ENCODE peak calls at places on chromosome 6, in ten cellular contexts. One of them, this sample, is unnamed.
A peak's percentile ranks its signal among the peaks of the same experiment; 100 is the strongest.

GRCh38 chr6:26165261-26165790 is 78.1 kb downstream of the HFE start:
- DNase-seq in GM12878: no peak
- DNase-seq in HCT116: no peak
- DNase-seq in posterior vena cava: no peak
- DNase-seq in GM03348: no peak
- DNase-seq in epithelial cell of prostate: no peak
- DNase-seq in NCI-H345: no peak
- DNase-seq in RPMI8226: no peak
- DNase-seq in stimulated activated CD4-positive, alpha-beta T cell treated with anti-CD3 and anti-CD28 coated beads, Interleukin-15, amount 100 ng/mL, for 1 hour: no peak
- DNase-seq in A549: no peak
- DNase-seq in this sample: no peak

GRCh38 chr6:41836660-41837052 is 49.2 kb downstream of the TOMM6 start:
- DNase-seq in GM12878: no peak
- DNase-seq in HCT116: no peak
- DNase-seq in posterior vena cava: no peak
- DNase-seq in GM03348: no peak
- DNase-seq in epithelial cell of prostate: no peak
- DNase-seq in NCI-H345: no peak
- DNase-seq in RPMI8226: no peak
- DNase-seq in stimulated activated CD4-positive, alpha-beta T cell treated with anti-CD3 and anti-CD28 coated beads, Interleukin-15, amount 100 ng/mL, for 1 hour: no peak
- DNase-seq in A549: no peak
- DNase-seq in this sample: no peak

GRCh38 chr6:13485923-13486557 is 1.4 kb downstream of the GFOD1 start:
- DNase-seq in GM12878: no peak
- DNase-seq in HCT116: no peak
- DNase-seq in posterior vena cava: no peak
- DNase-seq in GM03348: peak; percentile 60
- DNase-seq in epithelial cell of prostate: no peak
- DNase-seq in NCI-H345: peak; percentile 31
- DNase-seq in RPMI8226: peak; percentile 96
- DNase-seq in stimulated activated CD4-positive, alpha-beta T cell treated with anti-CD3 and anti-CD28 coated beads, Interleukin-15, amount 100 ng/mL, for 1 hour: peak; percentile 27
- DNase-seq in A549: peak; percentile 42
- DNase-seq in this sample: peak; percentile 59

GRCh38 chr6:139376604-139377218 is 2.3 kb upstream of the CITED2 start:
- DNase-seq in GM12878: no peak
- DNase-seq in HCT116: no peak
- DNase-seq in posterior vena cava: no peak
- DNase-seq in GM03348: peak; percentile 23
- DNase-seq in epithelial cell of prostate: no peak
- DNase-seq in NCI-H345: no peak
- DNase-seq in RPMI8226: no peak
- DNase-seq in stimulated activated CD4-positive, alpha-beta T cell treated with anti-CD3 and anti-CD28 coated beads, Interleukin-15, amount 100 ng/mL, for 1 hour: no peak
- DNase-seq in A549: peak; percentile 8
- DNase-seq in this sample: peak; percentile 60

GRCh38 chr6:106309766-106310373 is 15.7 kb downstream of the ATG5 start:
- DNase-seq in GM12878: no peak
- DNase-seq in HCT116: peak; percentile 23
- DNase-seq in posterior vena cava: no peak
- DNase-seq in GM03348: peak; percentile 54
- DNase-seq in epithelial cell of prostate: no peak
- DNase-seq in NCI-H345: no peak
- DNase-seq in RPMI8226: no peak
- DNase-seq in stimulated activated CD4-positive, alpha-beta T cell treated with anti-CD3 and anti-CD28 coated beads, Interleukin-15, amount 100 ng/mL, for 1 hour: no peak
- DNase-seq in A549: no peak
- DNase-seq in this sample: peak; percentile 19

GRCh38 chr6:150027806-150028565 is 2.7 kb upstream of the RAET1L start:
- DNase-seq in GM12878: no peak
- DNase-seq in HCT116: no peak
- DNase-seq in posterior vena cava: peak; percentile 23
- DNase-seq in GM03348: no peak
- DNase-seq in epithelial cell of prostate: no peak
- DNase-seq in NCI-H345: no peak
- DNase-seq in RPMI8226: no peak
- DNase-seq in stimulated activated CD4-positive, alpha-beta T cell treated with anti-CD3 and anti-CD28 coated beads, Interleukin-15, amount 100 ng/mL, for 1 hour: no peak
- DNase-seq in A549: no peak
- DNase-seq in this sample: no peak

GRCh38 chr6:37630281-37630799 is 67.3 kb downstream of the MDGA1 start:
- DNase-seq in GM12878: no peak
- DNase-seq in HCT116: peak; percentile 94
- DNase-seq in posterior vena cava: no peak
- DNase-seq in GM03348: peak; percentile 94
- DNase-seq in epithelial cell of prostate: peak; percentile 99
- DNase-seq in NCI-H345: no peak
- DNase-seq in RPMI8226: no peak
- DNase-seq in stimulated activated CD4-positive, alpha-beta T cell treated with anti-CD3 and anti-CD28 coated beads, Interleukin-15, amount 100 ng/mL, for 1 hour: no peak
- DNase-seq in A549: peak; percentile 52
- DNase-seq in this sample: peak; percentile 97

GRCh38 chr6:3253597-3253961 is 5.2 kb upstream of the PSMG4 start:
- DNase-seq in GM12878: no peak
- DNase-seq in HCT116: no peak
- DNase-seq in posterior vena cava: no peak
- DNase-seq in GM03348: no peak
- DNase-seq in epithelial cell of prostate: no peak
- DNase-seq in NCI-H345: no peak
- DNase-seq in RPMI8226: no peak
- DNase-seq in stimulated activated CD4-positive, alpha-beta T cell treated with anti-CD3 and anti-CD28 coated beads, Interleukin-15, amount 100 ng/mL, for 1 hour: no peak
- DNase-seq in A549: no peak
- DNase-seq in this sample: no peak

GRCh38 chr6:79246891-79247290 is 12.4 kb upstream of the HMGN3 start:
- DNase-seq in GM12878: peak; percentile 35
- DNase-seq in HCT116: no peak
- DNase-seq in posterior vena cava: no peak
- DNase-seq in GM03348: no peak
- DNase-seq in epithelial cell of prostate: no peak
- DNase-seq in NCI-H345: no peak
- DNase-seq in RPMI8226: no peak
- DNase-seq in stimulated activated CD4-positive, alpha-beta T cell treated with anti-CD3 and anti-CD28 coated beads, Interleukin-15, amount 100 ng/mL, for 1 hour: no peak
- DNase-seq in A549: no peak
- DNase-seq in this sample: no peak

GRCh38 chr6:2028457-2029038 is 216.9 kb downstream of the GMDS start:
- DNase-seq in GM12878: peak; percentile 9
- DNase-seq in HCT116: no peak
- DNase-seq in posterior vena cava: no peak
- DNase-seq in GM03348: no peak
- DNase-seq in epithelial cell of prostate: no peak
- DNase-seq in NCI-H345: no peak
- DNase-seq in RPMI8226: no peak
- DNase-seq in stimulated activated CD4-positive, alpha-beta T cell treated with anti-CD3 and anti-CD28 coated beads, Interleukin-15, amount 100 ng/mL, for 1 hour: no peak
- DNase-seq in A549: no peak
- DNase-seq in this sample: no peak

GRCh38 chr6:85983032-85983659 is 340.5 kb upstream of the SYNCRIP start:
- DNase-seq in GM12878: no peak
- DNase-seq in HCT116: no peak
- DNase-seq in posterior vena cava: no peak
- DNase-seq in GM03348: no peak
- DNase-seq in epithelial cell of prostate: no peak
- DNase-seq in NCI-H345: no peak
- DNase-seq in RPMI8226: no peak
- DNase-seq in stimulated activated CD4-positive, alpha-beta T cell treated with anti-CD3 and anti-CD28 coated beads, Interleukin-15, amount 100 ng/mL, for 1 hour: no peak
- DNase-seq in A549: no peak
- DNase-seq in this sample: no peak

GRCh38 chr6:46704562-46704961 is 16.9 kb downstream of the TDRD6 start:
- DNase-seq in GM12878: no peak
- DNase-seq in HCT116: peak; percentile 44
- DNase-seq in posterior vena cava: no peak
- DNase-seq in GM03348: no peak
- DNase-seq in epithelial cell of prostate: no peak
- DNase-seq in NCI-H345: peak; percentile 40
- DNase-seq in RPMI8226: no peak
- DNase-seq in stimulated activated CD4-positive, alpha-beta T cell treated with anti-CD3 and anti-CD28 coated beads, Interleukin-15, amount 100 ng/mL, for 1 hour: no peak
- DNase-seq in A549: no peak
- DNase-seq in this sample: peak; percentile 49

GRCh38 chr6:155103816-155104366 is 108.8 kb downstream of the TIAM2 start:
- DNase-seq in GM12878: no peak
- DNase-seq in HCT116: no peak
- DNase-seq in posterior vena cava: no peak
- DNase-seq in GM03348: peak; percentile 48
- DNase-seq in epithelial cell of prostate: no peak
- DNase-seq in NCI-H345: no peak
- DNase-seq in RPMI8226: no peak
- DNase-seq in stimulated activated CD4-positive, alpha-beta T cell treated with anti-CD3 and anti-CD28 coated beads, Interleukin-15, amount 100 ng/mL, for 1 hour: no peak
- DNase-seq in A549: no peak
- DNase-seq in this sample: no peak

This sample was measured in foreskin keratinocyte.